ENCODE peak calls at places on chromosomes 4 and X, in nine cellular contexts. U, P, L, R, D, K, Q, E and W are unnamed samples.

GRCh38 chrX:143058096-143058495 is 32.4 kb downstream of the SPANXN4 start:
- DNase-seq in P (no peak), Q (no peak), L (no peak), R (no peak), E (no peak), U (no peak), K (no peak), D (no peak), W (no peak)

GRCh38 chr4:124111922-124112321 is 600.6 kb downstream of the ANKRD50 start:
- DNase-seq in Q (no peak), K (no peak), D (no peak), L (no peak), P (no peak), R (no peak), E (peak), U (peak), W (no peak)

GRCh38 chrX:17859609-17860178 is 1.4 kb downstream of the RAI2 start:
- DNase-seq in R (no peak), Q (no peak), U (peak), E (no peak), L (no peak), D (no peak), K (no peak), P (no peak), W (no peak)

GRCh38 chr4:184968784-184969201 is 49.5 kb upstream of the HELT start:
- DNase-seq in L (no peak), Q (no peak), K (peak), P (no peak), U (no peak), E (no peak), R (peak), D (no peak), W (no peak)

GRCh38 chr4:151226004-151226932 is 50.7 kb upstream of the PRSS48 start:
- DNase-seq in K (no peak), U (no peak), P (no peak), Q (no peak), D (no peak), L (no peak), E (peak), R (no peak), W (no peak)

GRCh38 chrX:154374361-154375155 is at the start of gene FLNA:
- DNase-seq in P (peak), K (peak), L (peak), R (peak), E (no peak), U (peak), Q (peak), D (no peak), W (no peak)

GRCh38 chr4:153763404-153763803 is 3.6 kb upstream of the RNF175 start:
- DNase-seq in U (no peak), Q (peak), P (no peak), E (no peak), R (no peak), L (no peak), D (no peak), K (no peak), W (no peak)

GRCh38 chr4:3660086-3660927 is 105.9 kb upstream of the ADRA2C start:
- DNase-seq in D (no peak), E (no peak), Q (no peak), K (no peak), U (peak), P (no peak), R (no peak), L (no peak), W (no peak)

GRCh38 chr4:127586922-127587571 is 45.7 kb upstream of the INTU start:
- DNase-seq in K (no peak), R (no peak), L (no peak), P (no peak), U (peak), D (no peak), E (peak), Q (no peak), W (no peak)

GRCh38 chr4:185541251-185541671 is 6.0 kb upstream of the PDLIM3 start:
- DNase-seq in D (no peak), E (no peak), R (peak), P (no peak), Q (no peak), K (peak), U (no peak), L (peak), W (no peak)

GRCh38 chrX:101759000-101759399 is 99.3 kb upstream of the ARMCX2 start:
- DNase-seq in D (no peak), R (no peak), K (no peak), Q (peak), E (peak), U (peak), P (no peak), L (no peak), W (no peak)

GRCh38 chr4:52658671-52659015 is 458 bp downstream of the USP46 start:
- DNase-seq in Q (no peak), D (no peak), P (no peak), E (no peak), L (peak), K (no peak), U (no peak), R (no peak), W (no peak)

GRCh38 chrX:106726485-106727437 is at the start of gene RNF128:
- DNase-seq in D (no peak), K (peak), P (no peak), Q (peak), U (peak), R (peak), E (peak), L (no peak), W (no peak)

GRCh38 chr4:84530871-84531270 is 31.8 kb upstream of the NKX6-1 start:
- DNase-seq in D (no peak), Q (no peak), P (no peak), L (no peak), E (peak), U (no peak), R (no peak), K (no peak), W (no peak)

GRCh38 chrX:9339603-9340569 is 125.0 kb upstream of the TBL1X start:
- DNase-seq in Q (no peak), R (peak), K (peak), U (no peak), P (no peak), L (peak), E (no peak), D (no peak), W (no peak)

GRCh38 chr4:1576961-1577814 is 106.9 kb downstream of the FAM53A start:
- DNase-seq in P (no peak), U (no peak), D (no peak), Q (no peak), K (no peak), E (no peak), R (peak), L (peak), W (no peak)

GRCh38 chrX:32530802-32531403 is 680.4 kb downstream of the DMD start:
- DNase-seq in P (no peak), R (no peak), U (peak), L (no peak), K (peak), Q (no peak), E (peak), D (no peak), W (no peak)

GRCh38 chr4:81609844-81610243 is 138.1 kb upstream of the RASGEF1B start:
- DNase-seq in L (no peak), K (no peak), U (no peak), D (no peak), P (no peak), E (no peak), R (no peak), Q (no peak), W (no peak)

GRCh38 chr4:132297346-132297745 is 851.7 kb upstream of the PCDH10 start:
- DNase-seq in Q (no peak), R (no peak), K (no peak), L (no peak), D (no peak), U (no peak), P (no peak), E (peak), W (no peak)

GRCh38 chr4:98905834-98906233 is 23.1 kb downstream of the EIF4E start:
- DNase-seq in D (no peak), R (no peak), Q (no peak), P (no peak), L (no peak), K (no peak), U (no peak), E (peak), W (no peak)

GRCh38 chr4:126647756-126648396 is 984.9 kb upstream of the INTU start:
- DNase-seq in Q (no peak), E (peak), D (no peak), P (no peak), U (no peak), R (no peak), L (no peak), K (no peak), W (no peak)

GRCh38 chr4:158285429-158286216 is 75.3 kb downstream of the TMEM144 start:
- DNase-seq in R (no peak), K (no peak), E (no peak), L (no peak), Q (no peak), P (no peak), U (no peak), D (no peak), W (no peak)

GRCh38 chr4:123672987-123673386 is 276.4 kb downstream of the SPRY1 start:
- DNase-seq in Q (no peak), R (no peak), D (no peak), P (no peak), E (peak), U (no peak), K (no peak), L (no peak), W (no peak)

GRCh38 chrX:49627030-49627777 is 28.4 kb downstream of the GAGE1 start:
- DNase-seq in E (no peak), L (no peak), U (peak), P (no peak), K (no peak), R (no peak), Q (peak), D (no peak), W (no peak)
- TF ChIP-seq CTCF in E (no peak), L (no peak), U (no peak), P (no peak), K (no peak), R (peak), Q (peak), D (no peak), W (no peak)

GRCh38 chrX:41142130-41142529 is 56.9 kb downstream of the USP9X start:
- DNase-seq in D (no peak), P (no peak), E (no peak), L (no peak), Q (no peak), U (no peak), R (no peak), K (no peak), W (no peak)

GRCh38 chrX:41133551-41133950 is 48.3 kb downstream of the USP9X start:
- DNase-seq in K (no peak), L (no peak), E (no peak), P (no peak), D (no peak), Q (no peak), R (no peak), U (no peak), W (no peak)

GRCh38 chrX:41131766-41132165 is 46.5 kb downstream of the USP9X start:
- DNase-seq in P (no peak), Q (no peak), D (no peak), L (no peak), R (no peak), K (no peak), E (no peak), U (no peak), W (no peak)

GRCh38 chrX:41137589-41137988 is 52.3 kb downstream of the USP9X start:
- DNase-seq in K (no peak), R (no peak), D (no peak), E (no peak), Q (no peak), P (no peak), U (no peak), L (no peak), W (no peak)
- TF ChIP-seq CTCF in K (peak), R (peak), D (no peak), E (peak), Q (no peak), P (no peak), U (peak), L (no peak), W (no peak)

DNA sequence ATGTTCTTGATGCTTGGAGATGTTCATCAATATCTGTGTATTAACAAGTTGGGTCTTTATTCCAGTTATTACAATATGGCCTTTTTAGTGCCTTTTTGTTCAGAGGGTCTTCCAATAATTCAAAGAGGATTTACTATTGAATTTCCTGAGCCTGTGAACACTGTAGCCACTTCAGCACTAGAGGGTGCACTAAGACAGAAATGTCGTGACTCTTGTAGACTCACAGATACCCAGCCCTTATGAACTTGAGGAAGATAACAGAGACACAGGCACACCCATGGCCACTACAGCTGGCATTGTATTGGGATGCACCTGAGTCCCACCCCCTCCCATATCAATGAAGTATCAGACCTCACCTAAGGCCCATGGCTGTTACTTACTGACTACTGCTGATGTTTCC is 54.4 kb upstream of the ACTRT1 start:
- DNase-seq in U (peak), L (no peak), R (no peak), P (no peak), E (peak), Q (no peak), K (no peak), D (no peak), W (no peak)
- TF ChIP-seq CTCF in U (peak), L (no peak), R (no peak), P (no peak), E (no peak), Q (peak), K (no peak), D (no peak), W (no peak)

GRCh38 chr4:20254517-20255250 is 3.0 kb downstream of the SLIT2 start:
- DNase-seq in P (no peak), E (peak), K (no peak), L (peak), R (peak), Q (no peak), U (peak), D (peak), W (no peak)
- TF ChIP-seq CTCF in P (no peak), E (no peak), K (no peak), L (no peak), R (no peak), Q (no peak), U (no peak), D (no peak), W (no peak)

GRCh38 chrX:127877358-127877757 is 174.8 kb downstream of the ACTRT1 start:
- DNase-seq in L (no peak), Q (no peak), R (no peak), D (no peak), U (no peak), P (no peak), E (no peak), K (no peak), W (no peak)

GRCh38 chrX:127884921-127885320 is 167.3 kb downstream of the ACTRT1 start:
- DNase-seq in Q (no peak), U (no peak), P (no peak), R (no peak), K (no peak), E (no peak), D (no peak), L (no peak), W (no peak)

GRCh38 chrX:127873637-127874036 is 178.6 kb downstream of the ACTRT1 start:
- DNase-seq in P (no peak), D (no peak), R (no peak), Q (no peak), E (no peak), L (no peak), K (no peak), U (no peak), W (no peak)

GRCh38 chrX:127879585-127879984 is 172.6 kb downstream of the ACTRT1 start:
- DNase-seq in D (no peak), E (no peak), K (no peak), R (no peak), P (no peak), U (no peak), L (no peak), Q (no peak), W (no peak)
- TF ChIP-seq CTCF in D (no peak), E (no peak), K (no peak), R (no peak), P (no peak), U (no peak), L (no peak), Q (no peak), W (no peak)

DNA sequence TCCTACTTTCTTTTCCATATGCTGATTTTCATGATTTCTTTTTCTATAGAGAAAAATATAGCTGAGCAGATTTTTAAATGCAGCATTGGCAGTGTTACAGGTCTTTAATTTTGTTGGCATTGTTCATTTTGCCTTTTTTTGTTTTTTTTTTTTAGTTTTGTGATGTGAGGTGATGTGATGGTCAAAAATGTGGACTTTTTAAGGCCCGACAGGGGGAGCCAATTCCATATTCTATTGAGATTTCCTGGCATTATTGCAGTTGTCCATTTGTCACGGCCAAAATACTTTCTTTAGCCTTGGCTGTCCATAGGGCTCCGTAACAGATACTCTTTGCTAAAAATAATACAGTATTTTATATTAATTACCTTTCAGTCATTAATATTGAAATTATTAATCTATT is 47.8 kb downstream of the SLIT2 start:
- DNase-seq in L (no peak), Q (no peak), E (peak), K (no peak), R (no peak), U (peak), D (no peak), P (no peak), W (no peak)
- TF ChIP-seq CTCF in L (no peak), Q (peak), E (peak), K (no peak), R (no peak), U (peak), D (no peak), P (no peak), W (no peak)